ENCODE peak calls at places on chromosomes 1 and 21, in seven cellular contexts. R is HCT116, U is GM06990, E is WERI-Rb-1, Q is AG09319, F is fibroblast of the aortic adventitia, V is fibroblast of lung. N is an unnamed sample.

GRCh38 chr1:42311138-42311537 is 23.9 kb downstream of the FOXJ3 start:
- DNase-seq in R (no peak), U (no peak), E (no peak), Q (no peak), F (no peak), V (no peak), N (no peak)

GRCh38 chr21:33642896-33643657 is 776 bp downstream of the ITSN1 start:
- DNase-seq in R (no peak), U (peak), E (peak), Q (no peak), F (peak), V (peak), N (peak)

GRCh38 chr1:1084372-1085170 is 10.5 kb upstream of the RNF223 start:
- DNase-seq in R (no peak), U (peak), E (no peak), Q (no peak), F (no peak), V (no peak), N (no peak)

GRCh38 chr1:117178756-117179155 is 32.0 kb downstream of the VTCN1 start:
- DNase-seq in R (no peak), U (no peak), E (no peak), Q (no peak), F (no peak), V (no peak), N (no peak)

GRCh38 chr1:186785503-186785902 is 43.2 kb upstream of the PLA2G4A start:
- DNase-seq in R (no peak), U (no peak), E (no peak), Q (no peak), F (peak), V (peak), N (no peak)

GRCh38 chr1:162213281-162213909 is 143.9 kb downstream of the NOS1AP start:
- DNase-seq in R (no peak), U (no peak), E (no peak), Q (no peak), F (peak), V (peak), N (no peak)

GRCh38 chr1:67427947-67428346 is 2.3 kb downstream of the SERBP1 start:
- DNase-seq in R (no peak), U (no peak), E (no peak), Q (no peak), F (no peak), V (no peak), N (no peak)

GRCh38 chr1:165858364-165858823 is 31.0 kb downstream of the UCK2 start:
- DNase-seq in R (no peak), U (no peak), E (no peak), Q (no peak), F (no peak), V (no peak), N (no peak)

GRCh38 chr1:39080269-39080826 is 54.2 kb downstream of the NDUFS5 start:
- DNase-seq in R (no peak), U (no peak), E (no peak), Q (no peak), F (no peak), V (no peak), N (no peak)

GRCh38 chr1:39080884-39081265 is 54.7 kb downstream of the NDUFS5 start:
- DNase-seq in R (no peak), U (no peak), E (peak), Q (no peak), F (no peak), V (no peak), N (no peak)

GRCh38 chr1:39082140-39082799 is 56.1 kb downstream of the NDUFS5 start:
- DNase-seq in R (no peak), U (no peak), E (no peak), Q (no peak), F (no peak), V (no peak), N (no peak)

GRCh38 chr1:39082811-39083576 is 56.8 kb downstream of the NDUFS5 start:
- DNase-seq in R (no peak), U (no peak), E (no peak), Q (no peak), F (no peak), V (no peak), N (no peak)

GRCh38 chr1:39081266-39082139 is 55.4 kb downstream of the NDUFS5 start:
- DNase-seq in R (no peak), U (peak), E (peak), Q (no peak), F (no peak), V (no peak), N (no peak)
- TF ChIP-seq CTCF in R (no peak), U (no peak), E (no peak), Q (no peak), F (no peak), V (no peak), N (no peak)

GRCh38 chr1:234437423-234438171 is 41.4 kb downstream of the TARBP1 start:
- DNase-seq in R (no peak), U (no peak), E (no peak), Q (no peak), F (peak), V (no peak), N (no peak)
- TF ChIP-seq CTCF in R (no peak), U (no peak), E (no peak), Q (no peak), F (no peak), V (no peak), N (no peak)

GRCh38 chr1:119952496-119952895 is 56.2 kb upstream of the ADAM30 start:
- DNase-seq in R (no peak), U (no peak), E (no peak), Q (no peak), F (no peak), V (no peak), N (no peak)

GRCh38 chr1:119953266-119953998 is 57.1 kb upstream of the ADAM30 start:
- DNase-seq in R (no peak), U (no peak), E (no peak), Q (no peak), F (no peak), V (no peak), N (no peak)

GRCh38 chr1:119958223-119958622 is 61.9 kb upstream of the ADAM30 start:
- DNase-seq in R (no peak), U (no peak), E (no peak), Q (no peak), F (no peak), V (no peak), N (no peak)

GRCh38 chr1:119956306-119956705 is 60.0 kb upstream of the ADAM30 start:
- DNase-seq in R (no peak), U (no peak), E (no peak), Q (no peak), F (no peak), V (no peak), N (no peak)

GRCh38 chr1:119954476-119955422 is 58.4 kb upstream of the ADAM30 start:
- DNase-seq in R (no peak), U (no peak), E (no peak), Q (no peak), F (no peak), V (no peak), N (no peak)
- TF ChIP-seq CTCF in R (no peak), U (no peak), E (no peak), Q (no peak), F (no peak), V (no peak), N (no peak)

DNA sequence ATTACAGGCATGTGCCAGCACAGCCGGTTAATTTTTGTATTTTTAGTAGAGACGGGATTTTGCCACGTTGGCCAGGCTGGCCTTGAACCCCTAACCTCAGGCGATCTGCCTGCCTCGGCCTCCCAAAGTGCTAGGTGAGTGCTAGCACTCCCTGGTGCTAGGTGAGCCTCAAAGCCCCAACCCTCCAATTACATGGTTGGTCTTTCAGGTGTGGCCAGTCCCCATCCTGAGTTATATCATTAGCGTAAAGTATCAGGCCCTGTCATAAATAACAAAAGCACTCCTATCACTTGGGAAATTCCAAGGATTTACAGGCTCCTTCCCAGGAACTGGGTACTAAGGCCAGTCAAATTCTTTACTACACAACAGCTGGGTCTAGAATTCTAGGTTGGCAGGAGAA is 138.0 kb downstream of the PIK3R3 start:
- DNase-seq in R (no peak), U (no peak), E (no peak), Q (no peak), F (no peak), V (no peak), N (no peak)
- TF ChIP-seq CTCF in R (no peak), U (no peak), E (no peak), Q (no peak), F (no peak), V (no peak), N (no peak)

DNA sequence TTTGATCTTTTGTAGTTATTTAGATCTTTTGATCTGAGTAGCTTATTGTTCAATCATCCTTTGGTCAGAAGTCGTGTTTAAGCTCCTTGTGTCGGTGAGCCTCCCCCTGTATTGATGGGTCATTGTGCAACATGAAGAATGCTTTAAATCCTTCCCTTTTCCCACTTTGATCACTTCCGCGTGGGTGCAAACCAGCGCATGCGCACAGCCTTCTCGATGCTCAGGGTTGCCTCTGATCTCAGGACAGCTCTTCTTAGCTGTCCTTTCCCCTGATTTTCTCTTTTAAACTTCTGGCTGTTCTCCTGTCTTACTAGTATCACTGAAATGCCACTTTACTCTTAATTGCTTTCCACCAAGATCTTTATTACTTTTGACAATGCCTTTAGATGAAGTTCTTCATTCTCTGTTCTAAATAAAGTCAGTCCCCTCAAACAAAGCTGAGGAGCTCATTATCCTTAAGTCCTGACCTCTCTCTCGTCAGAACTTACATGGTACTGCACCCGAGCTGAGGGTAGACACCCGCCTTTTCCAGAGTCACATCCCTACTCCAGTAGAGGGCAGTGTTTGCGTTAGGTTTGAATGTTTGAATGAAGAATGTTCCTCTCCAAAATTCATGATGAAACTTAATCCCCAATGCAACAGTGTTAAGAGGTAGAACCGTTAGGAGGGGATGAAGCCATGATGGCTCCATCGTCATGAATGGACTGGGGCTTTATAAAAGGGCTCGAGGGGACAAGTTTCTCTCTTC is 547.9 kb upstream of the TMPRSS15 start:
- DNase-seq in R (no peak), U (no peak), E (peak), Q (no peak), F (no peak), V (no peak), N (no peak)
- TF ChIP-seq CTCF in R (no peak), U (peak), E (peak), Q (no peak), F (no peak), V (no peak), N (no peak)

GRCh38 chr1:240831922-240832321 is 220.0 kb upstream of the GREM2 start:
- DNase-seq in R (no peak), U (no peak), E (no peak), Q (no peak), F (no peak), V (no peak), N (no peak)
- TF ChIP-seq CTCF in R (no peak), U (no peak), E (no peak), Q (no peak), F (peak), V (no peak), N (no peak)

GRCh38 chr21:37447288-37447936 is 80.8 kb downstream of the DYRK1A start:
- DNase-seq in R (no peak), U (no peak), E (no peak), Q (no peak), F (no peak), V (no peak), N (no peak)

GRCh38 chr21:37449302-37449937 is 82.8 kb downstream of the DYRK1A start:
- DNase-seq in R (no peak), U (no peak), E (no peak), Q (no peak), F (no peak), V (no peak), N (no peak)

GRCh38 chr21:37445228-37445627 is 78.7 kb downstream of the DYRK1A start:
- DNase-seq in R (no peak), U (no peak), E (no peak), Q (peak), F (peak), V (peak), N (no peak)

GRCh38 chr21:37443683-37444082 is 77.1 kb downstream of the DYRK1A start:
- DNase-seq in R (no peak), U (no peak), E (no peak), Q (no peak), F (no peak), V (no peak), N (no peak)

GRCh38 chr21:37446552-37446951 is 80.0 kb downstream of the DYRK1A start:
- DNase-seq in R (no peak), U (no peak), E (no peak), Q (no peak), F (no peak), V (no peak), N (no peak)
- TF ChIP-seq CTCF in R (no peak), U (no peak), E (no peak), Q (no peak), F (no peak), V (no peak), N (no peak)

GRCh38 chr1:40339420-40340323 is 22.6 kb upstream of the COL9A2 start:
- DNase-seq in R (no peak), U (no peak), E (no peak), Q (no peak), F (no peak), V (no peak), N (no peak)
- TF ChIP-seq CTCF in R (no peak), U (no peak), E (no peak), Q (no peak), F (no peak), V (no peak), N (no peak)

N was measured in natural killer cell.